ENCODE peak calls at places on chromosomes 3 and 15, in five cellular contexts. One of them, this sample, is unnamed.

GRCh38 chr15:28912422-28912821 is 26.6 kb downstream of the APBA2 start:
- DNase-seq in thoracic aorta: no peak
- DNase-seq in left ventricle myocardium superior: no peak
- DNase-seq in NCI-H774: no peak
- DNase-seq in T-helper 1 cell: no peak
- DNase-seq in this sample: no peak

GRCh38 chr3:113557374-113557773 is 25.0 kb downstream of the SIDT1 start:
- DNase-seq in thoracic aorta: no peak
- DNase-seq in left ventricle myocardium superior: no peak
- DNase-seq in NCI-H774: no peak
- DNase-seq in T-helper 1 cell: no peak
- DNase-seq in this sample: no peak

GRCh38 chr15:101179341-101180153 is 72.3 kb downstream of the CHSY1 start:
- DNase-seq in thoracic aorta: no peak
- DNase-seq in left ventricle myocardium superior: no peak
- DNase-seq in NCI-H774: no peak
- DNase-seq in T-helper 1 cell: no peak
- DNase-seq in this sample: no peak

GRCh38 chr3:125058529-125058928 is 2.7 kb upstream of the HEG1 start:
- DNase-seq in thoracic aorta: no peak
- DNase-seq in left ventricle myocardium superior: no peak
- DNase-seq in NCI-H774: no peak
- DNase-seq in T-helper 1 cell: no peak
- DNase-seq in this sample: no peak

GRCh38 chr3:99885085-99885484 is 67.4 kb downstream of the CMSS1 start:
- DNase-seq in thoracic aorta: no peak
- DNase-seq in left ventricle myocardium superior: no peak
- DNase-seq in NCI-H774: no peak
- DNase-seq in T-helper 1 cell: no peak
- DNase-seq in this sample: no peak

GRCh38 chr3:30135190-30135589 is 471.2 kb upstream of the TGFBR2 start:
- DNase-seq in thoracic aorta: no peak
- DNase-seq in left ventricle myocardium superior: peak
- DNase-seq in NCI-H774: no peak
- DNase-seq in T-helper 1 cell: no peak
- DNase-seq in this sample: no peak

GRCh38 chr3:40914475-40914874 is 284.8 kb upstream of the CTNNB1 start:
- DNase-seq in thoracic aorta: no peak
- DNase-seq in left ventricle myocardium superior: no peak
- DNase-seq in NCI-H774: no peak
- DNase-seq in T-helper 1 cell: no peak
- DNase-seq in this sample: no peak

GRCh38 chr3:187978433-187979011 is 175.4 kb upstream of the LPP start:
- DNase-seq in thoracic aorta: no peak
- DNase-seq in left ventricle myocardium superior: no peak
- DNase-seq in NCI-H774: no peak
- DNase-seq in T-helper 1 cell: no peak
- DNase-seq in this sample: no peak

GRCh38 chr15:62914461-62915079 is 128.0 kb upstream of the TPM1 start:
- DNase-seq in thoracic aorta: no peak
- DNase-seq in left ventricle myocardium superior: no peak
- DNase-seq in NCI-H774: no peak
- DNase-seq in T-helper 1 cell: no peak
- DNase-seq in this sample: no peak

GRCh38 chr3:132418916-132419315 is 1.6 kb downstream of the DNAJC13 start:
- DNase-seq in thoracic aorta: no peak
- DNase-seq in left ventricle myocardium superior: no peak
- DNase-seq in NCI-H774: no peak
- DNase-seq in T-helper 1 cell: no peak
- DNase-seq in this sample: no peak

GRCh38 chr3:50226888-50227389 is 9.1 kb upstream of the GNAI2 start:
- DNase-seq in thoracic aorta: no peak
- DNase-seq in left ventricle myocardium superior: no peak
- DNase-seq in NCI-H774: no peak
- DNase-seq in T-helper 1 cell: no peak
- DNase-seq in this sample: no peak

GRCh38 chr15:40137907-40138570 is 22.8 kb upstream of the BUB1B start:
- DNase-seq in thoracic aorta: no peak
- DNase-seq in left ventricle myocardium superior: no peak
- DNase-seq in NCI-H774: no peak
- DNase-seq in T-helper 1 cell: no peak
- DNase-seq in this sample: no peak

GRCh38 chr15:42139596-42139995 is 16.8 kb downstream of the PLA2G4F start:
- DNase-seq in thoracic aorta: no peak
- DNase-seq in left ventricle myocardium superior: no peak
- DNase-seq in NCI-H774: no peak
- DNase-seq in T-helper 1 cell: no peak
- DNase-seq in this sample: no peak

GRCh38 chr3:5092018-5092417 is 30.1 kb upstream of the ARL8B start:
- DNase-seq in thoracic aorta: no peak
- DNase-seq in left ventricle myocardium superior: no peak
- DNase-seq in NCI-H774: no peak
- DNase-seq in T-helper 1 cell: no peak
- DNase-seq in this sample: no peak

GRCh38 chr3:80586338-80586737 is 818.5 kb upstream of the ROBO1 start:
- DNase-seq in thoracic aorta: no peak
- DNase-seq in left ventricle myocardium superior: no peak
- DNase-seq in NCI-H774: no peak
- DNase-seq in T-helper 1 cell: no peak
- DNase-seq in this sample: no peak

GRCh38 chr15:25798207-25798931 is 64.8 kb downstream of the ATP10A start:
- DNase-seq in thoracic aorta: no peak
- DNase-seq in left ventricle myocardium superior: no peak
- DNase-seq in NCI-H774: no peak
- DNase-seq in T-helper 1 cell: no peak
- DNase-seq in this sample: no peak

GRCh38 chr3:196666001-196666867 is 26.7 kb downstream of the NRROS start:
- DNase-seq in thoracic aorta: no peak
- DNase-seq in left ventricle myocardium superior: no peak
- DNase-seq in NCI-H774: peak
- DNase-seq in T-helper 1 cell: no peak
- DNase-seq in this sample: no peak

GRCh38 chr3:123768480-123769359 is 115.4 kb downstream of the MYLK start:
- DNase-seq in thoracic aorta: no peak
- DNase-seq in left ventricle myocardium superior: no peak
- DNase-seq in NCI-H774: no peak
- DNase-seq in T-helper 1 cell: no peak
- DNase-seq in this sample: no peak

GRCh38 chr3:122760457-122761271 is 33.0 kb downstream of the HSPBAP1 start:
- DNase-seq in thoracic aorta: no peak
- DNase-seq in left ventricle myocardium superior: no peak
- DNase-seq in NCI-H774: no peak
- DNase-seq in T-helper 1 cell: no peak
- DNase-seq in this sample: no peak

GRCh38 chr15:44565387-44566169 is 28.6 kb downstream of the EIF3J start:
- DNase-seq in thoracic aorta: no peak
- DNase-seq in left ventricle myocardium superior: no peak
- DNase-seq in NCI-H774: no peak
- DNase-seq in T-helper 1 cell: no peak
- DNase-seq in this sample: no peak

GRCh38 chr3:73622135-73622534 is 2.6 kb downstream of the PDZRN3 start:
- DNase-seq in thoracic aorta: no peak
- DNase-seq in left ventricle myocardium superior: peak
- DNase-seq in NCI-H774: peak
- DNase-seq in T-helper 1 cell: no peak
- DNase-seq in this sample: peak

GRCh38 chr15:68310811-68311463 is 33.4 kb downstream of the FEM1B start:
- DNase-seq in thoracic aorta: no peak
- DNase-seq in left ventricle myocardium superior: no peak
- DNase-seq in NCI-H774: no peak
- DNase-seq in T-helper 1 cell: no peak
- DNase-seq in this sample: no peak

GRCh38 chr3:78659386-78659987 is 1108.3 kb downstream of the ROBO1 start:
- DNase-seq in thoracic aorta: no peak
- DNase-seq in left ventricle myocardium superior: no peak
- DNase-seq in NCI-H774: no peak
- DNase-seq in T-helper 1 cell: no peak
- DNase-seq in this sample: no peak

GRCh38 chr15:41487802-41488201 is 5.9 kb upstream of the ITPKA start:
- DNase-seq in thoracic aorta: no peak
- DNase-seq in left ventricle myocardium superior: no peak
- DNase-seq in NCI-H774: no peak
- DNase-seq in T-helper 1 cell: no peak
- DNase-seq in this sample: no peak

GRCh38 chr3:111336511-111336910 is 205.5 kb upstream of the CD96 start:
- DNase-seq in thoracic aorta: no peak
- DNase-seq in left ventricle myocardium superior: no peak
- DNase-seq in NCI-H774: no peak
- DNase-seq in T-helper 1 cell: no peak
- DNase-seq in this sample: no peak

GRCh38 chr3:194689493-194689901 is 3.8 kb downstream of the FAM43A start:
- DNase-seq in thoracic aorta: no peak
- DNase-seq in left ventricle myocardium superior: peak
- DNase-seq in NCI-H774: no peak
- DNase-seq in T-helper 1 cell: no peak
- DNase-seq in this sample: no peak

GRCh38 chr3:152021951-152022461 is 148.6 kb downstream of the SUCNR1 start:
- DNase-seq in thoracic aorta: no peak
- DNase-seq in left ventricle myocardium superior: no peak
- DNase-seq in NCI-H774: no peak
- DNase-seq in T-helper 1 cell: no peak
- DNase-seq in this sample: no peak

GRCh38 chr15:35663956-35664355 is 118.0 kb upstream of the DPH6 start:
- DNase-seq in thoracic aorta: no peak
- DNase-seq in left ventricle myocardium superior: no peak
- DNase-seq in NCI-H774: no peak
- DNase-seq in T-helper 1 cell: no peak
- DNase-seq in this sample: no peak

GRCh38 chr15:35757790-35758189 is 211.8 kb upstream of the DPH6 start:
- DNase-seq in thoracic aorta: no peak
- DNase-seq in left ventricle myocardium superior: no peak
- DNase-seq in NCI-H774: peak
- DNase-seq in T-helper 1 cell: no peak
- DNase-seq in this sample: no peak

GRCh38 chr15:69807752-69808151 is 290.0 kb downstream of the TLE3 start:
- DNase-seq in thoracic aorta: no peak
- DNase-seq in left ventricle myocardium superior: no peak
- DNase-seq in NCI-H774: no peak
- DNase-seq in T-helper 1 cell: no peak
- DNase-seq in this sample: no peak

GRCh38 chr15:50840520-50840919 is 68.0 kb upstream of the AP4E1 start:
- DNase-seq in thoracic aorta: no peak
- DNase-seq in left ventricle myocardium superior: no peak
- DNase-seq in NCI-H774: no peak
- DNase-seq in T-helper 1 cell: no peak
- DNase-seq in this sample: no peak

GRCh38 chr3:180543877-180544276 is 58.1 kb upstream of the TTC14 start:
- DNase-seq in thoracic aorta: no peak
- DNase-seq in left ventricle myocardium superior: no peak
- DNase-seq in NCI-H774: no peak
- DNase-seq in T-helper 1 cell: no peak
- DNase-seq in this sample: no peak

GRCh38 chr3:171168086-171168485 is 141.6 kb upstream of the SLC2A2 start:
- DNase-seq in thoracic aorta: no peak
- DNase-seq in left ventricle myocardium superior: no peak
- DNase-seq in NCI-H774: no peak
- DNase-seq in T-helper 1 cell: no peak
- DNase-seq in this sample: no peak